ENCODE peak calls at places on chromosome 16, in ten cellular contexts. T is iris pigment epithelial cell; J is NCI-H2029; O is IMR-90; D is astrocyte of the spinal cord; I is activated effector memory CD4-positive, alpha-beta T cell treated with anti-CD3 and anti-CD28 coated beads, Interleukin-2, amount 50 U/mL, for 16 hours; M is hippocampal formation; V is globus pallidus; A is NCI-H1092 treated with DMSO at 0.1 percent for 48 hours; U is lower leg skin. K is an unnamed sample.

GRCh38 chr16:13351222-13351621 is 449.8 kb downstream of the SHISA9 start:
- DNase-seq in T (no peak), A (peak), J (peak), I (no peak), M (no peak), U (no peak), V (no peak), D (no peak), O (no peak), K (no peak)

GRCh38 chr16:19014456-19014855 is 30.7 kb downstream of the TMC7 start:
- DNase-seq in A (no peak), D (no peak), O (no peak), T (no peak), I (no peak), U (no peak), V (peak), J (no peak), M (no peak), K (no peak)

GRCh38 chr16:81553080-81553813 is 108.6 kb downstream of the CMIP start:
- DNase-seq in O (peak), A (no peak), T (no peak), V (no peak), I (no peak), D (no peak), M (no peak), J (no peak), U (no peak), K (no peak)

GRCh38 chr16:66045626-66046025 is 320.9 kb upstream of the CDH5 start:
- DNase-seq in V (no peak), A (no peak), J (no peak), D (no peak), U (peak), I (no peak), M (no peak), O (peak), T (peak), K (no peak)

GRCh38 chr16:9119795-9120194 is 28.4 kb downstream of the HAPSTR1 start:
- DNase-seq in J (no peak), D (peak), I (no peak), U (peak), V (peak), T (peak), M (no peak), O (peak), A (no peak), K (no peak)

GRCh38 chr16:31219154-31219741 is 2.3 kb upstream of the PYDC1 start:
- DNase-seq in T (no peak), D (no peak), V (no peak), J (no peak), A (no peak), M (no peak), I (no peak), U (no peak), O (no peak), K (no peak)

GRCh38 chr16:54283735-54284318 is 2.8 kb downstream of the IRX3 start:
- DNase-seq in T (no peak), U (peak), A (no peak), V (no peak), M (no peak), I (peak), D (no peak), O (no peak), J (no peak), K (no peak)

GRCh38 chr16:65704866-65705265 is 583.0 kb upstream of the CDH11 start:
- DNase-seq in M (no peak), I (no peak), D (no peak), T (no peak), A (peak), V (no peak), J (no peak), O (no peak), U (no peak), K (no peak)

GRCh38 chr16:2511128-2511785 is 2.5 kb upstream of the ATP6V0C start:
- DNase-seq in I (no peak), O (peak), A (no peak), T (peak), M (no peak), D (peak), V (no peak), U (peak), J (no peak), K (peak)

GRCh38 chr16:71552698-71553503 is 24.0 kb downstream of the TAT start:
- DNase-seq in V (no peak), J (no peak), A (no peak), T (no peak), O (no peak), D (no peak), M (no peak), I (no peak), U (no peak), K (no peak)

GRCh38 chr16:23959069-23959800 is 123.5 kb downstream of the PRKCB start:
- DNase-seq in M (no peak), D (no peak), V (no peak), T (no peak), J (no peak), A (no peak), I (no peak), O (no peak), U (peak), K (peak)

GRCh38 chr16:80038566-80038965 is 438.0 kb upstream of the MAF start:
- DNase-seq in D (no peak), T (no peak), U (no peak), O (no peak), J (no peak), V (no peak), I (no peak), A (no peak), M (no peak), K (no peak)

GRCh38 chr16:9050102-9050830 is 41.2 kb upstream of the HAPSTR1 start:
- DNase-seq in T (peak), J (no peak), I (peak), O (peak), M (no peak), U (no peak), A (no peak), V (no peak), D (no peak), K (no peak)

GRCh38 chr16:66859397-66860068 is 15.3 kb downstream of the CA7 start:
- DNase-seq in D (no peak), J (peak), O (no peak), V (no peak), M (no peak), I (no peak), A (no peak), U (no peak), T (no peak), K (no peak)

GRCh38 chr16:12201216-12201615 is 224.7 kb downstream of the SNX29 start:
- DNase-seq in J (no peak), D (no peak), M (no peak), T (peak), A (no peak), I (no peak), V (no peak), U (no peak), O (peak), K (no peak)

GRCh38 chr16:30356401-30357084 is 1.4 kb upstream of the CD2BP2 start:
- DNase-seq in O (no peak), D (no peak), I (no peak), V (peak), T (no peak), J (peak), M (peak), U (no peak), A (peak), K (peak)

GRCh38 chr16:58116529-58116928 is 12.7 kb downstream of the CFAP20 start:
- DNase-seq in D (no peak), A (no peak), O (no peak), M (no peak), U (peak), I (no peak), J (no peak), T (no peak), V (no peak), K (no peak)

GRCh38 chr16:71436473-71436872 is 5.4 kb downstream of the TLE7 start:
- DNase-seq in A (no peak), O (no peak), T (no peak), J (no peak), V (no peak), U (no peak), M (no peak), D (no peak), I (no peak), K (no peak)

GRCh38 chr16:54928421-54929089 is 2.1 kb upstream of the IRX5 start:
- DNase-seq in D (peak), M (no peak), J (no peak), O (no peak), I (peak), U (peak), A (peak), V (peak), T (peak), K (peak)

GRCh38 chr16:85004587-85005205 is 6.6 kb downstream of the ZDHHC7 start:
- DNase-seq in U (no peak), M (no peak), O (peak), V (no peak), D (peak), I (no peak), T (peak), A (no peak), J (no peak), K (no peak)

GRCh38 chr16:73202176-73202729 is 154.3 kb upstream of the ZFHX3 start:
- DNase-seq in U (no peak), I (no peak), M (no peak), J (no peak), V (no peak), T (peak), O (peak), D (peak), A (no peak), K (no peak)

GRCh38 chr16:1950559-1950958 is 3.9 kb downstream of the RPL3L start:
- DNase-seq in U (no peak), O (no peak), V (no peak), T (no peak), I (no peak), D (no peak), M (no peak), J (no peak), A (no peak), K (no peak)

GRCh38 chr16:85564277-85565051 is 48.7 kb upstream of the GSE1 start:
- DNase-seq in T (no peak), M (no peak), D (no peak), J (no peak), V (no peak), I (peak), U (no peak), A (no peak), O (no peak), K (no peak)

GRCh38 chr16:29816694-29817441 is 916 bp downstream of the PAGR1 start:
- DNase-seq in T (peak), U (peak), V (no peak), M (peak), I (peak), A (peak), J (peak), D (peak), O (peak), K (peak)

GRCh38 chr16:78184554-78185183 is 85.2 kb downstream of the WWOX start:
- DNase-seq in A (peak), D (peak), V (no peak), O (peak), M (no peak), I (no peak), J (peak), U (no peak), T (peak), K (no peak)

GRCh38 chr16:81181013-81181720 is 57.3 kb upstream of the BCO1 start:
- DNase-seq in V (no peak), J (peak), M (no peak), A (no peak), U (peak), D (peak), I (no peak), O (peak), T (peak), K (no peak)

GRCh38 chr16:85662036-85662812 is 26.5 kb downstream of the GINS2 start:
- DNase-seq in I (no peak), J (no peak), U (no peak), D (no peak), O (no peak), M (no peak), A (no peak), T (no peak), V (no peak), K (no peak)

GRCh38 chr16:23859713-23860269 is 24.0 kb downstream of the PRKCB start:
- DNase-seq in A (no peak), J (no peak), V (no peak), I (no peak), T (no peak), O (no peak), M (no peak), D (no peak), U (no peak), K (no peak)

GRCh38 chr16:11630230-11631056 is 37.8 kb upstream of the SNN start:
- DNase-seq in M (no peak), U (no peak), D (no peak), J (no peak), A (no peak), V (no peak), I (no peak), O (no peak), T (no peak), K (no peak)

GRCh38 chr16:21070564-21070963 is 80.1 kb downstream of the DNAH3 start:
- DNase-seq in U (no peak), T (no peak), O (no peak), I (no peak), A (no peak), M (no peak), V (no peak), J (no peak), D (no peak), K (no peak)

GRCh38 chr16:51376080-51376479 is 225.0 kb upstream of the SALL1 start:
- DNase-seq in U (no peak), V (no peak), A (no peak), I (no peak), D (no peak), M (no peak), J (no peak), O (no peak), T (no peak), K (no peak)

GRCh38 chr16:78235168-78235800 is 135.8 kb downstream of the WWOX start:
- DNase-seq in T (peak), M (peak), V (peak), I (peak), J (peak), A (peak), U (peak), D (peak), O (peak), K (no peak)

K was measured in NCI-H2227 treated with DMSO at 0.1 percent for 48 hours.